ENCODE peak calls at places on chromosomes 1 and 21, in ten cellular contexts. X, A, J, K, T, W, H, Y, D and Q are unnamed samples. For H3K27me3, the result is how much of the 10 kb centered on the place peaks cover.

GRCh38 chr1:85692730-85693314 is 15.4 kb downstream of the ZNHIT6 start:
- DNase-seq in X (no peak), A (no peak), J (no peak), K (no peak), T (no peak), W (no peak), H (no peak), Y (peak), D (no peak), Q (peak)

GRCh38 chr1:14571810-14572767 is 26.4 kb upstream of the KAZN start:
- DNase-seq in X (peak), A (no peak), J (no peak), K (no peak), T (no peak), W (no peak), H (no peak), Y (peak), D (no peak), Q (no peak)

GRCh38 chr1:67847466-67847865 is 14.2 kb upstream of the GNG12 start:
- DNase-seq in X (no peak), A (no peak), J (no peak), K (no peak), T (no peak), W (no peak), H (no peak), Y (no peak), D (no peak), Q (peak)

GRCh38 chr21:29893687-29894086 is 46.1 kb downstream of the GRIK1 start:
- DNase-seq in X (no peak), A (no peak), J (no peak), K (no peak), T (no peak), W (peak), H (no peak), Y (no peak), D (no peak), Q (no peak)

GRCh38 chr1:204130989-204131892 is 20.6 kb downstream of the ETNK2 start:
- DNase-seq in X (peak), A (no peak), J (no peak), K (no peak), T (no peak), W (no peak), H (peak), Y (peak), D (peak), Q (peak)

GRCh38 chr1:178500936-178501554 is 4.3 kb upstream of the CLEC20A start:
- DNase-seq in X (no peak), A (no peak), J (no peak), K (no peak), T (no peak), W (no peak), H (no peak), Y (peak), D (no peak), Q (no peak)

GRCh38 chr1:29602203-29602602 is 365.9 kb downstream of the PTPRU start:
- DNase-seq in X (no peak), A (no peak), J (no peak), K (no peak), T (no peak), W (no peak), H (no peak), Y (no peak), D (no peak), Q (no peak)

GRCh38 chr1:46289134-46289494 is 14.3 kb downstream of the LRRC41 start:
- DNase-seq in X (no peak), A (no peak), J (no peak), K (no peak), T (no peak), W (no peak), H (no peak), Y (no peak), D (no peak), Q (no peak)

GRCh38 chr21:35319684-35320083 is 270.6 kb upstream of the RUNX1 start:
- DNase-seq in X (no peak), A (no peak), J (no peak), K (no peak), T (no peak), W (no peak), H (no peak), Y (no peak), D (no peak), Q (no peak)

GRCh38 chr1:228001738-228002535 is 4.9 kb upstream of the WNT3A start:
- DNase-seq in X (no peak), A (no peak), J (no peak), K (no peak), T (peak), W (peak), H (no peak), Y (no peak), D (no peak), Q (no peak)
- H3K27me3 ChIP-seq in X (under half), A (under half), J (under half), K (under half), T (half or more), W (under half), H (under half), Y (half or more), D (under half), Q (under half)

GRCh38 chr1:201091256-201091655 is 21.0 kb downstream of the CACNA1S start:
- DNase-seq in X (no peak), A (no peak), J (no peak), K (no peak), T (no peak), W (no peak), H (no peak), Y (no peak), D (no peak), Q (no peak)
- TF ChIP-seq CTCF in X (no peak), A (no peak), J (no peak), K (no peak), T (no peak), W (no peak), H (no peak), Y (peak), D (no peak), Q (no peak)

DNA sequence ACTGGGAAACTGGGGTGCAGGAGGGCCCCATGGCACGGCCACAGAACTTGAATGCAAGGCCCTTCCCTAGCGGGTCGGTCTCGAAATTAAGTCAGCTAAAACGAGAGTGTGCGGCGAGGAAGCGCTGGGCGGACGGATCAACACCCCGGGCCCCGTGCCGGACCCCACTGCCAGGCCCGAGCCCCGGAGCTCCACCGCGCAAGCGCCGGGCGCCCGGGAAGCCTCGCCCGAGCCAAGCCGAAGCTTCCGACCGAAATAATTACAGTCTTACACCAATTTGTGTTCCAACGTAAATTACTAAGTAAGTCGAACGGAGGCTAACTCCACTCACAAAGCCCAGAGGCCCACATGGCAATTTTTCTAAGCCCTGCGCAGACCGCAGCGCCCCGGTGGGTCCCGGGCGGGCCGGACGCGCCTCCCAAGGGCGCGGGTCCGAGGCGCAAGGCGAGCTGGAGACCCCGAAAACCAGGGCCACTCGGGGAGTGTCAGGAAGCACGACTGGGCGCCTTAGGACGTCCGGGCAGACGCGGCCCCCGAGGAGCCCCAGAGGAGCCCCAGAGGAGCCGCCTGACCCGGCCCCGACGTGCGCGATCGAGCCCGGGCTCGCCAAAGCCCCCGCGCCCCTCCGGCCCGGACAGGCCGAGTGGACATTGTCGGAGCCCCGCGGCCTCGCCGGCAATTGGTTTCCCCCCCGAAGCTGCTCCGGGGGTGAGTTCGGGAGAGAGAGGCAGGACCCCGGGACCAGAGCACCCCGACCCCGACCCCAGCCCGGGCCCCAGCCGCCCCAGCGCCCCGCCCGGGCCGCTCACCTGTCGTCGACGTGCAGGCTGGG is 585 bp downstream of the RIPK4 start:
- DNase-seq in X (no peak), A (no peak), J (no peak), K (no peak), T (no peak), W (no peak), H (no peak), Y (no peak), D (no peak), Q (no peak)
- H3K27me3 ChIP-seq in X (under half), A (under half), J (under half), K (under half), T (under half), W (half or more), H (under half), Y (half or more), D (under half), Q (half or more)

GRCh38 chr21:46404306-46404705 is 54.4 kb upstream of the DIP2A start:
- DNase-seq in X (no peak), A (no peak), J (no peak), K (no peak), T (no peak), W (no peak), H (no peak), Y (no peak), D (peak), Q (no peak)

GRCh38 chr21:46399686-46400085 is 59.0 kb upstream of the DIP2A start:
- DNase-seq in X (no peak), A (no peak), J (no peak), K (no peak), T (no peak), W (no peak), H (no peak), Y (no peak), D (peak), Q (no peak)

GRCh38 chr21:46399129-46399528 is 59.6 kb upstream of the DIP2A start:
- DNase-seq in X (no peak), A (no peak), J (no peak), K (no peak), T (no peak), W (no peak), H (no peak), Y (no peak), D (peak), Q (no peak)

GRCh38 chr21:46401186-46401910 is 57.3 kb upstream of the DIP2A start:
- DNase-seq in X (no peak), A (no peak), J (no peak), K (no peak), T (no peak), W (no peak), H (no peak), Y (no peak), D (peak), Q (no peak)

DNA sequence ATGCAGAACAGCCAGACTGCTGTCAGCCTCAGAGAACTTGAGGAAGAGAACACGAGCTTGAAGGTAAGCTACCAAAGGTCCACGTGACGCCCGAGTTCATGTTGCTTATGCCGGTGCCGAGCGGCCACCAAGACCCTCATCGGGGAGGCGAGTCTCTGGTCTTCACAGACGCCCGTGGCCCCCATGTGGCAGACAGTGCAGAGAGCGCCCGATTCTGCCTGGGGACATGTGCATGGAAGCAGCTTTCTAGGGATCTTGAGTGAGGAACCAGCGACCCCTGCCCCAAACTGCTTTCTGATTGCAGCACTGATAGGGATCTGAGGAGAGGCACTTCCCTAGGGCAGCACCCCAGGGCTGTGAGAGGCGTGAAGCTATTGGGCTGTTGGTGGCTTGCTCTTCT is 56.3 kb upstream of the DIP2A start:
- DNase-seq in X (no peak), A (no peak), J (no peak), K (no peak), T (no peak), W (no peak), H (no peak), Y (peak), D (peak), Q (no peak)
- TF ChIP-seq CTCF in X (no peak), A (no peak), J (no peak), K (no peak), T (no peak), W (no peak), H (no peak), Y (peak), D (no peak), Q (peak)

GRCh38 chr1:93021539-93022134 is 57.4 kb upstream of the MTF2 start:
- DNase-seq in X (peak), A (no peak), J (no peak), K (no peak), T (no peak), W (no peak), H (no peak), Y (peak), D (no peak), Q (no peak)
- H3K27me3 ChIP-seq in X (under half), A (under half), J (under half), K (under half), T (under half), W (under half), H (under half), Y (under half), D (under half), Q (under half)

DNA sequence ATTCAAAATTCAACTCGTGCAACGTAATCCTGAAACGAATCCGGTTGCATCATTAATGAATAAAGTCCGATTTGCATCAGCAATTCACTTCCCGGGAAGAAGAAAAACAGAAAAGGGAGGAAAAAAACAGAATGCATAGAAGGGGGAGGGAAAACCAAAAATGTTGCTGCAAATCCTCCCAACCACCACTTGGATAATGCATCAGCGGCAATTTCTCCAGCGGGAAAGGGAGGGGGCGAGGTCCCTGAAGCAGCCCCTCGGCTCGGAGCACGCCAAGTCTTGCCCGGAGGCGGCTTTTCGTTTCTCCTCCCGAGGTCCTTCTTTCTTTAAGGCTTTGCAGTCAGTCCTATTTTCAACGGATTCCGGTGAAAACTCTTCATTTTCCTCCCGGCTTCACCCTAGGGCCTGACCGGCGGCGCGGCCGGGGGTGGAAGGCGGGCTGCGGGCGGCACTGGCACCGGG is 720 bp downstream of the CDC42BPA start:
- DNase-seq in X (peak), A (peak), J (no peak), K (no peak), T (no peak), W (no peak), H (peak), Y (peak), D (no peak), Q (peak)
- TF ChIP-seq CTCF in X (peak), A (no peak), J (peak), K (no peak), T (peak), W (peak), H (no peak), Y (no peak), D (peak), Q (peak)

GRCh38 chr1:236768601-236769000 is 26.5 kb upstream of the MTR start:
- DNase-seq in X (no peak), A (no peak), J (no peak), K (no peak), T (no peak), W (no peak), H (no peak), Y (peak), D (no peak), Q (no peak)

GRCh38 chr1:236767276-236767675 is 27.8 kb upstream of the MTR start:
- DNase-seq in X (no peak), A (no peak), J (no peak), K (no peak), T (no peak), W (no peak), H (no peak), Y (no peak), D (no peak), Q (no peak)

GRCh38 chr1:236765831-236766230 is 29.3 kb upstream of the MTR start:
- DNase-seq in X (no peak), A (no peak), J (no peak), K (no peak), T (no peak), W (no peak), H (no peak), Y (no peak), D (no peak), Q (no peak)

GRCh38 chr1:236762410-236762809 is 32.7 kb upstream of the MTR start:
- DNase-seq in X (no peak), A (no peak), J (no peak), K (no peak), T (no peak), W (no peak), H (no peak), Y (no peak), D (no peak), Q (no peak)

DNA sequence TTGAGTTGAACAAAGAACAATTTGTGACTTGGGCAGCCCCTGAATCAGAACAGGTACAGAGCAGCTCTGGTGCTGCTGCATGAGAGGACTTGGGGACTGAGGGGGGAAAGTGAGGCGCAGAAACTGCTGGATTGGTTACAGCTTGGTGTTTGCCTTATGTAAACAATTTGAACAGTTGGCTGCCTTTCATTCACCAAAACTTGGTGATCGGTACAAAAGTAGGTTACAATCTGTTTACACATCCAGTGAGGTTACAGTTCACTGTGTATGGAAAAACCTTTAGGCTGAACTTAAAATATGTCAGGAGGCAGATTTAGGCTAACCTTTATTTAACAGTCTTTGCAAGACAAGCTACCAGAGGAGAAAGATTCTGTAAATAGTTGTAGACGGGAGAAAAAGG is 28.6 kb upstream of the MTR start:
- DNase-seq in X (no peak), A (no peak), J (no peak), K (no peak), T (no peak), W (no peak), H (no peak), Y (no peak), D (no peak), Q (no peak)
- H3K27me3 ChIP-seq in X (under half), A (under half), J (under half), K (under half), T (under half), W (under half), H (under half), Y (under half), D (under half), Q (under half)

GRCh38 chr1:115184260-115184950 is 95.1 kb upstream of the TSPAN2 start:
- DNase-seq in X (no peak), A (no peak), J (no peak), K (no peak), T (no peak), W (no peak), H (no peak), Y (no peak), D (no peak), Q (no peak)
- TF ChIP-seq CTCF in X (peak), A (no peak), J (peak), K (no peak), T (no peak), W (no peak), H (no peak), Y (no peak), D (no peak), Q (peak)

GRCh38 chr1:243313635-243314536 is 58.0 kb downstream of the SDCCAG8 start:
- DNase-seq in X (no peak), A (no peak), J (no peak), K (no peak), T (no peak), W (no peak), H (no peak), Y (no peak), D (no peak), Q (no peak)
- H3K27me3 ChIP-seq in X (under half), A (under half), J (under half), K (under half), T (under half), W (under half), H (under half), Y (under half), D (under half), Q (under half)